ENCODE peak calls at places on chromosomes 1 and 21, in five cellular contexts. J, C, G, N and S are unnamed samples.

GRCh38 chr1:5974631-5975030 is 17.6 kb downstream of the NPHP4 start:
- DNase-seq in J (no peak), C (no peak), G (no peak), N (no peak), S (no peak)

GRCh38 chr21:38721055-38721454 is 84.7 kb upstream of the ETS2 start:
- DNase-seq in J (no peak), C (no peak), G (no peak), N (no peak), S (no peak)

GRCh38 chr1:229596961-229597699 is 28.8 kb downstream of the TAF5L start:
- DNase-seq in J (no peak), C (peak; percentile 25), G (peak; percentile 23), N (no peak), S (no peak)

GRCh38 chr1:90605070-90605469 is 112.0 kb downstream of the BARHL2 start:
- DNase-seq in J (no peak), C (no peak), G (no peak), N (no peak), S (no peak)

GRCh38 chr1:173023343-173023742 is 27.4 kb downstream of the TNFSF18 start:
- DNase-seq in J (no peak), C (no peak), G (no peak), N (no peak), S (no peak)

GRCh38 chr1:35222322-35223108 is 29.6 kb upstream of the SFPQ start:
- DNase-seq in J (no peak), C (no peak), G (no peak), N (no peak), S (no peak)

GRCh38 chr1:65596768-65597167 is 176.3 kb downstream of the LEPR start:
- DNase-seq in J (no peak), C (no peak), G (no peak), N (no peak), S (no peak)

GRCh38 chr1:89356658-89357400 is 7.0 kb upstream of the GBP6 start:
- DNase-seq in J (no peak), C (no peak), G (no peak), N (no peak), S (peak; percentile 68)

GRCh38 chr1:145965119-145965744 is 742 bp downstream of the POLR3GL start:
- DNase-seq in J (no peak), C (no peak), G (no peak), N (no peak), S (no peak)

GRCh38 chr1:224650329-224650728 is 34.2 kb downstream of the CNIH3 start:
- DNase-seq in J (no peak), C (no peak), G (no peak), N (no peak), S (no peak)

GRCh38 chr1:213829806-213830205 is 158.0 kb upstream of the PROX1 start:
- DNase-seq in J (no peak), C (no peak), G (no peak), N (no peak), S (no peak)

GRCh38 chr1:205360891-205361290 is 4.2 kb upstream of the KLHDC8A start:
- DNase-seq in J (no peak), C (no peak), G (no peak), N (no peak), S (no peak)

GRCh38 chr1:184854036-184854435 is 99.4 kb upstream of the EDEM3 start:
- DNase-seq in J (no peak), C (no peak), G (no peak), N (no peak), S (no peak)

GRCh38 chr1:241637046-241637590 is 3.1 kb downstream of the CHML start:
- DNase-seq in J (no peak), C (no peak), G (peak; percentile 80), N (no peak), S (no peak)

GRCh38 chr21:16279658-16280581 is 550.1 kb downstream of the USP25 start:
- DNase-seq in J (peak; percentile 75), C (peak; percentile 9), G (no peak), N (no peak), S (no peak)

GRCh38 chr1:245132771-245133170 is 22.0 kb upstream of the KIF26B start:
- DNase-seq in J (no peak), C (no peak), G (no peak), N (no peak), S (no peak)

GRCh38 chr1:221567859-221568507 is 173.9 kb downstream of the DUSP10 start:
- DNase-seq in J (no peak), C (no peak), G (peak; percentile 54), N (no peak), S (no peak)

GRCh38 chr21:36910581-36911307 is 55.7 kb downstream of the HLCS start:
- DNase-seq in J (no peak), C (no peak), G (peak; percentile 20), N (no peak), S (no peak)

GRCh38 chr1:44314401-44314800 is 40.7 kb downstream of the ERI3 start:
- DNase-seq in J (no peak), C (no peak), G (no peak), N (no peak), S (no peak)

GRCh38 chr1:159929155-159930051 is 4.1 kb upstream of the TAGLN2 start:
- DNase-seq in J (no peak), C (peak; percentile 93), G (peak; percentile 92), N (no peak), S (no peak)

GRCh38 chr1:172630868-172631267 is 28.0 kb upstream of the FASLG start:
- DNase-seq in J (no peak), C (no peak), G (no peak), N (no peak), S (peak; percentile 49)

GRCh38 chr1:115807723-115808122 is 33.2 kb downstream of the NHLH2 start:
- DNase-seq in J (peak; percentile 59), C (peak; percentile 75), G (peak; percentile 86), N (peak; percentile 27), S (peak; percentile 70)

GRCh38 chr1:51910182-51910581 is 31.7 kb upstream of the NRDC start:
- DNase-seq in J (no peak), C (no peak), G (no peak), N (no peak), S (no peak)

GRCh38 chr1:65066766-65067490 is 81.1 kb upstream of the AK4 start:
- DNase-seq in J (peak; percentile 36), C (peak; percentile 93), G (peak; percentile 87), N (peak; percentile 81), S (peak; percentile 55)

GRCh38 chr1:244352156-244352830 is 99.4 kb downstream of the ADSS2 start:
- DNase-seq in J (no peak), C (no peak), G (peak; percentile 73), N (no peak), S (no peak)

DNA sequence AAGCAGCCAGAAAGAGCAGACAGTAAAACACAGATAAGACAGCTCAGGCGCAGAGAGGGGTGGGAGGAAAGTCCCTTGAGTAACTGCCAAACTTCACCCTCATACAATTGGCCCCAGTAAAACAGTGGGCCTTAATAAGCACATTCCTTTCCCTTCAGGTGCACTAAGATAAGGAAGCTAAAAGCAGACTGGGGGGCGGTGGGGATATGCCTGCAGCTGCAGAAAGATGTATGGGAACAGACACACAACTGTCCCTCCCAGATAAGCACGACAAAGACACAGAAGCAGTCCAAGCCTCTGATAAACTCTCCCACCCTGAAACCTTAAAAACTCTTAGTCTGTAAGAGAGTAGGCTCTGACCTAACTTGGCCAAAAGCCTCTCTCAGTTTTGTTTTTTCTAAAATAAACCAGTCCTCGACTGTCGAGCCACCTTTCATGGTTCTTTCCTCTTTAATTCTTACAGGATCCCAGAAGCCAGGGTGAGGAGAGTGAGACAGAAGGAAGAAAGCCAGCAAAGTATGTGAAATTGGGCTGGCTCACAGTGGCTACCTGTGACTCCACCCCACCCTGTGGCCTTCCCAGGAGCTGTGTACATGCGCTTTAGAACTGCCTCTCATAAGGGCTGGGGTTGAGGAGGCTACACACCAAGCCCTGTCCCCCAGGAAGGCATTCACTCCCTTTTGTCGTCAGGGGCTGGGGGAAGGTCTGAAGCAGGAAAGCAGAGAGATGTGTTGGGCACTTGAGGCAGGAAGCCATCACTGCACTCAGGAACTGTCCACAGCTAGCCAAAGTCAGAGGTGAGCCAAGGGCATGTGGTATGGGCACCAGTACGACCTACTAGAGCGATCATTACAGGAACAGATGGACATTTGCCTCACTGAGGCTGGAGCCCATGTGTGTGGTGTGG is 4.6 kb downstream of the PGLYRP4 start:
- DNase-seq in J (no peak), C (no peak), G (no peak), N (no peak), S (no peak)
- H3K4me1 ChIP-seq in J (no peaks in the 10 kb centered on the region), C (peaks cover 11% of the 10 kb centered on the region), G (peaks cover 19% of the 10 kb centered on the region), N (peaks cover 49% of the 10 kb centered on the region), S (peaks cover 22% of the 10 kb centered on the region)

DNA sequence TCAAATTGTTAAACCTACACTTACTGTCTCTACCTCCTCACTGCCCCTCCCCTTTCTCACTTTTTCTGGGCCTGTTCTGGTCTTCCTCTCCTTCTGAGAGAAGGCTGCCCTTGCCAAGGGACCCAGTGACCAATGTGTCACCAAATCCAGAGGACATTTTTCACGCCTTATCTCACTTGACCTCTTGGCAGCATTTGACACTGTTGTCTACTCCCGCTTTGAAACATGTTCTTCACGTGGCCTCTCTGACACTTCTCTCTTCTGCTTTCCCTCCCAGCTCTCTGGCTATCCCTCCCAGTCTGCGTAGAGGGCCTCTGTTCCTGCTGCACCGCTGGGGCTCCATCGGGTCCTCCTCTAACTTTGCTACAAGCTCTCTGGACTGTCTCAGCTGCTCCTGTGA is 25.3 kb downstream of the KCNQ4 start:
- DNase-seq in J (no peak), C (no peak), G (no peak), N (no peak), S (no peak)
- H3K27me3 ChIP-seq in J (peaks cover 55% of the 10 kb centered on the region), C (no peaks in the 10 kb centered on the region), G (no peaks in the 10 kb centered on the region), N (no peaks in the 10 kb centered on the region), S (no peaks in the 10 kb centered on the region)

DNA sequence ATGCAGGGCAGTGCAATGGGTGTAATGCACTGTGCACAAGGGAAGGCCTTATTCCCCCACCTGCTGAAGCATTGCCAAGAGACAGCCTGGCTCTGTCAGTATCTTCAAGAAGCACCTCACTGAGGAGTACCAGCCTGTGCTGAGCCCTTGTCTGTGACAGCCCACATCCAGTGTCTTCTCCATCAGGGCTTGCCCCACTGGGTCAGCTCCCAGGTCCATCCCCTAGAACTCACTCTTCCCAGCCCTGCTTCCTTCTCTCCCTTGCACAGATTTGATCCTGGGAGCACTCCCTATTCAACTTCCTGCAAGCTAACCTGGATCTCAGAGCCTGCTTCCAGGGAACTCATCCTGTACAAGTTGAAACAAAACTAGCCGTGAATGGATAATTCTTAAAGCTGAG is 33.6 kb upstream of the IFNGR2 start:
- DNase-seq in J (no peak), C (no peak), G (no peak), N (no peak), S (no peak)
- H3K9me3 ChIP-seq in J (peaks cover 13% of the 10 kb centered on the region), C (peaks cover 6% of the 10 kb centered on the region), G (peaks cover 17% of the 10 kb centered on the region), N (no peaks in the 10 kb centered on the region), S (peaks cover 17% of the 10 kb centered on the region)

GRCh38 chr1:93603581-93603980 is 78.1 kb downstream of the BCAR3 start:
- DNase-seq in J (no peak), C (no peak), G (peak; percentile 41), N (no peak), S (peak; percentile 62)

GRCh38 chr1:93601686-93602085 is 80.0 kb downstream of the BCAR3 start:
- DNase-seq in J (no peak), C (no peak), G (no peak), N (no peak), S (no peak)

GRCh38 chr1:93600663-93601062 is 81.0 kb downstream of the BCAR3 start:
- DNase-seq in J (no peak), C (peak; percentile 74), G (no peak), N (no peak), S (no peak)

GRCh38 chr1:93603106-93603505 is 78.5 kb downstream of the BCAR3 start:
- DNase-seq in J (no peak), C (no peak), G (no peak), N (no peak), S (no peak)

DNA sequence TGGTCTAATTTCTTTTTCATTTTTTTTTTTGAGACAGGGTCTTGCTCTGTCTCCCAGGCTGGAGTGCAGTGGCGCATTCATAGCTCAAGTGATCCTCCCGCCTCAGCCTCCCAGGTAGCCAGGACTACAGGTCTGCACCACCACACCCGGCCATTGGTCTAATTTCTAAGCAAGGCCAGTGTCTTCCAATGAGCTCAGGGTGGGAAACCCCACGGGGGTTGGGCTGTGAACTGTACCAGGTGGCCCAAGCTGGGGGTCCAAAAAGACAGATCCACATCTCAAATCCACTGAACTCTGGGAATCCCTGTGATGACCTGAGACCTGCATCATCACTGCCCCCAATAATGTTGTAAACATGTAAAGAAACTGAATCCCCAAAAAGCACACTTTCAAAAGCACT is 79.5 kb downstream of the BCAR3 start:
- DNase-seq in J (no peak), C (no peak), G (no peak), N (no peak), S (no peak)
- H3K4me1 ChIP-seq in J (no peaks in the 10 kb centered on the region), C (peaks cover 22% of the 10 kb centered on the region), G (peaks cover 31% of the 10 kb centered on the region), N (no peaks in the 10 kb centered on the region), S (peaks cover 32% of the 10 kb centered on the region)